ENCODE peak calls at places on chromosomes 16 and 17, in nine cellular contexts. M is CD8-positive, alpha-beta T cell; Z is CD4-positive, alpha-beta memory T cell; C is heart left ventricle; S is OCI-LY7; F is endodermal cell; N is adrenal gland; L is suprapubic skin; X is neural progenitor cell. K is an unnamed sample.

GRCh38 chr17:61219460-61219859 is 180.2 kb upstream of the TBX2 start:
- DNase-seq in M (no peak), Z (no peak), C (peak; percentile 27), S (no peak), F (no peak), N (no peak), L (no peak), X (no peak), K (no peak)

GRCh38 chr16:14329727-14330363 is 258.7 kb downstream of the MRTFB start:
- DNase-seq in M (no peak), Z (no peak), C (no peak), S (no peak), F (no peak), N (no peak), L (no peak), X (no peak), K (no peak)

GRCh38 chr16:15034266-15035162 is 21.4 kb downstream of the NTAN1 start:
- DNase-seq in M (no peak), Z (no peak), C (no peak), S (no peak), F (no peak), N (no peak), L (no peak), X (no peak), K (no peak)

GRCh38 chr16:1181715-1182671 is 29.1 kb downstream of the CACNA1H start:
- DNase-seq in M (no peak), Z (no peak), C (peak; percentile 67), S (no peak), F (no peak), N (peak; percentile 91), L (no peak), X (peak; percentile 53), K (no peak)

GRCh38 chr16:85428168-85428898 is 184.8 kb upstream of the GSE1 start:
- DNase-seq in M (no peak), Z (peak; percentile 41), C (no peak), S (peak; percentile 64), F (peak; percentile 74), N (peak; percentile 38), L (no peak), X (peak; percentile 60), K (peak; percentile 7)

GRCh38 chr16:82295306-82296201 is 125.5 kb upstream of the MPHOSPH6 start:
- DNase-seq in M (no peak), Z (no peak), C (no peak), S (no peak), F (no peak), N (no peak), L (no peak), X (no peak), K (no peak)

GRCh38 chr16:49382916-49383315 is 9.3 kb downstream of the C16orf78 start:
- DNase-seq in M (no peak), Z (no peak), C (no peak), S (peak; percentile 54), F (peak; percentile 83), N (no peak), L (no peak), X (peak; percentile 68), K (no peak)

GRCh38 chr16:88063201-88063773 is 112.1 kb downstream of the BANP start:
- DNase-seq in M (no peak), Z (no peak), C (no peak), S (no peak), F (no peak), N (peak; percentile 32), L (peak; percentile 88), X (no peak), K (no peak)

GRCh38 chr16:79717324-79717848 is 116.8 kb upstream of the MAF start:
- DNase-seq in M (no peak), Z (no peak), C (no peak), S (no peak), F (no peak), N (no peak), L (no peak), X (no peak), K (no peak)

GRCh38 chr17:60356947-60357346 is 35.0 kb downstream of the USP32 start:
- DNase-seq in M (no peak), Z (no peak), C (no peak), S (no peak), F (no peak), N (peak; percentile 25), L (no peak), X (no peak), K (no peak)

GRCh38 chr16:89110641-89111040 is 17.0 kb downstream of the ACSF3 start:
- DNase-seq in M (no peak), Z (no peak), C (no peak), S (no peak), F (no peak), N (no peak), L (no peak), X (no peak), K (no peak)

GRCh38 chr16:85955566-85955965 is 56.6 kb downstream of the IRF8 start:
- DNase-seq in M (no peak), Z (no peak), C (no peak), S (no peak), F (no peak), N (no peak), L (no peak), X (no peak), K (no peak)

GRCh38 chr16:1800703-1801102 is 7.2 kb upstream of the IGFALS start:
- DNase-seq in M (no peak), Z (no peak), C (no peak), S (no peak), F (no peak), N (no peak), L (no peak), X (no peak), K (no peak)

GRCh38 chr16:66519974-66520373 is 29.9 kb downstream of the TK2 start:
- DNase-seq in M (no peak), Z (no peak), C (no peak), S (no peak), F (peak; percentile 35), N (no peak), L (no peak), X (no peak), K (no peak)

GRCh38 chr17:81832608-81833159 is 407 bp downstream of the MCRIP1 start:
- DNase-seq in M (no peak), Z (peak; percentile 44), C (no peak), S (peak; percentile 55), F (no peak), N (no peak), L (no peak), X (no peak), K (no peak)

GRCh38 chr17:77675816-77676799 is 282.4 kb upstream of the TNRC6C start:
- DNase-seq in M (no peak), Z (no peak), C (no peak), S (no peak), F (no peak), N (no peak), L (no peak), X (peak; percentile 68), K (no peak)

GRCh38 chr16:22022151-22022550 is 14.2 kb downstream of the MOSMO start:
- DNase-seq in M (no peak), Z (no peak), C (no peak), S (no peak), F (no peak), N (no peak), L (no peak), X (no peak), K (no peak)

GRCh38 chr17:63445571-63446217 is 412 bp downstream of the CYB561 start:
- DNase-seq in M (peak; percentile 15), Z (peak; percentile 81), C (no peak), S (no peak), F (peak; percentile 96), N (peak; percentile 70), L (no peak), X (peak; percentile 83), K (peak; percentile 75)

GRCh38 chr17:14301279-14301760 is 439 bp downstream of the HS3ST3B1 start:
- DNase-seq in M (peak; percentile 34), Z (no peak), C (no peak), S (peak; percentile 47), F (no peak), N (no peak), L (no peak), X (peak; percentile 66), K (peak; percentile 21)

GRCh38 chr17:48985436-48986245 is 11.5 kb upstream of the IGF2BP1 start:
- DNase-seq in M (no peak), Z (no peak), C (no peak), S (no peak), F (peak; percentile 34), N (no peak), L (peak; percentile 28), X (no peak), K (no peak)

GRCh38 chr17:41063449-41063848 is 2.2 kb downstream of the KRTAP2-4 start:
- DNase-seq in M (no peak), Z (no peak), C (no peak), S (no peak), F (no peak), N (no peak), L (no peak), X (no peak), K (no peak)

GRCh38 chr17:53253956-53254597 is 568.6 kb upstream of the KIF2B start:
- DNase-seq in M (no peak), Z (no peak), C (no peak), S (no peak), F (no peak), N (no peak), L (no peak), X (no peak), K (no peak)
- H3K9me3 ChIP-seq in M (no peaks in the 10 kb centered on the region), Z (no peaks in the 10 kb centered on the region), C (no peaks in the 10 kb centered on the region), S (no peaks in the 10 kb centered on the region), F (no peaks in the 10 kb centered on the region), N (no peaks in the 10 kb centered on the region), L (no peaks in the 10 kb centered on the region), X (no peaks in the 10 kb centered on the region), K (peaks cover 2% of the 10 kb centered on the region)

GRCh38 chr16:31819948-31820347 is 53.7 kb upstream of the ZNF267 start:
- DNase-seq in M (no peak), Z (no peak), C (no peak), S (no peak), F (no peak), N (no peak), L (no peak), X (no peak), K (no peak)
- H3K9me3 ChIP-seq in M (no peaks in the 10 kb centered on the region), Z (no peaks in the 10 kb centered on the region), C (no peaks in the 10 kb centered on the region), S (no peaks in the 10 kb centered on the region), F (peaks cover 41% of the 10 kb centered on the region), N (no peaks in the 10 kb centered on the region), L (peaks cover 11% of the 10 kb centered on the region), X (peaks cover 8% of the 10 kb centered on the region), K (no peaks in the 10 kb centered on the region)

GRCh38 chr16:31767267-31767666 is 106.3 kb upstream of the ZNF267 start:
- DNase-seq in M (no peak), Z (no peak), C (no peak), S (no peak), F (no peak), N (no peak), L (no peak), X (no peak), K (no peak)
- H3K9me3 ChIP-seq in M (peaks cover 53% of the 10 kb centered on the region), Z (peaks cover 65% of the 10 kb centered on the region), C (peaks cover 3% of the 10 kb centered on the region), S (peaks cover 16% of the 10 kb centered on the region), F (peaks cover 92% of the 10 kb centered on the region), N (peaks cover 5% of the 10 kb centered on the region), L (peaks cover 69% of the 10 kb centered on the region), X (peaks cover 27% of the 10 kb centered on the region), K (peaks cover 32% of the 10 kb centered on the region)

DNA sequence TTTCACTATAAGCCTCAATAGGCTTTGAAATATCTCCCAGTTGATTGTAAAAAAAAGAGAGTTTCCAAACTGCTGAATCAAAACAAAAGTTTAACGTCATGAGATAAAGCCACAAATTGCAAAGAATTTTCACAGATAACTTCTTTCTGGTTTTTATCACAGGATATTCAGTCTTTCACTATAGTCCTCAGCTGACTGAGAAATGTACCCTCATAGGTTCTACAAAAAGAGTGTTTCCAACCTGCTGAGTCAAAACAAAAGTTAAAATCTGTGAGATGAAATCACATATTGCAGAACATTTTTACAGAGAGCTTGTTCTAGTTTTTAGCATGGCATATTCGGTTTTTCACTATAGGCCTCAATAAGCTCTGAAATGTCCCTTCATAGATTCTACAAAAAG is 559.2 kb downstream of the KCNJ18 start:
- DNase-seq in M (no peak), Z (no peak), C (no peak), S (no peak), F (no peak), N (no peak), L (no peak), X (no peak), K (no peak)
- H3K9me3 ChIP-seq in M (no peaks in the 10 kb centered on the region), Z (no peaks in the 10 kb centered on the region), C (no peaks in the 10 kb centered on the region), S (peaks cover 92% of the 10 kb centered on the region), F (peaks cover 84% of the 10 kb centered on the region), N (peaks cover 8% of the 10 kb centered on the region), L (no peaks in the 10 kb centered on the region), X (peaks cover 59% of the 10 kb centered on the region), K (no peaks in the 10 kb centered on the region)

K was measured in T-helper 17 cell.